ENCODE peak calls at places on chromosomes 4 and X, in five cellular contexts. Q is IMR-90; U is GM23248; O is NCI-H1417 treated with DMSO at 0.1 percent for 48 hours; G is naive thymus-derived CD4-positive, alpha-beta T cell. F is an unnamed sample.

GRCh38 chr4:27318740-27319139 is 458.1 kb downstream of the STIM2 start:
- DNase-seq in Q (peak), U (peak), O (no peak), G (no peak), F (no peak)

GRCh38 chrX:132488092-132488749 is 617 bp downstream of the MBNL3 start:
- DNase-seq in Q (peak), U (peak), O (no peak), G (peak), F (no peak)

GRCh38 chrX:72122621-72123275 is 9.0 kb downstream of the RTL5 start:
- DNase-seq in Q (no peak), U (no peak), O (no peak), G (no peak), F (no peak)

GRCh38 chrX:98371994-98372393 is 1488.3 kb downstream of the RPA4 start:
- DNase-seq in Q (no peak), U (no peak), O (no peak), G (no peak), F (no peak)

GRCh38 chr4:165152527-165152926 is 39.9 kb upstream of the TMEM192 start:
- DNase-seq in Q (no peak), U (peak), O (no peak), G (no peak), F (no peak)

GRCh38 chrX:100883654-100884053 is 9.5 kb upstream of the NOX1 start:
- DNase-seq in Q (no peak), U (no peak), O (no peak), G (no peak), F (no peak)

GRCh38 chrX:11341274-11342256 is 48.4 kb downstream of the AMELX start:
- DNase-seq in Q (peak), U (peak), O (no peak), G (no peak), F (peak)

GRCh38 chr4:76993787-76994641 is 44.5 kb downstream of the SEPTIN11 start:
- DNase-seq in Q (no peak), U (no peak), O (no peak), G (peak), F (no peak)

GRCh38 chrX:19964017-19964710 is 26.7 kb downstream of the BCLAF3 start:
- DNase-seq in Q (no peak), U (no peak), O (no peak), G (no peak), F (no peak)